ENCODE peak calls at places on chromosome 1, in seven cellular contexts. W is neural progenitor cell, A is body of pancreas, L is colonic mucosa, S is fibroblast of lung, F is K562, Y is ovary. I is an unnamed sample. For H3K4me1 and H3K27me3, the result is how much of the 10 kb centered on the place peaks cover.

GRCh38 chr1:91806777-91807700 is 78.9 kb downstream of the TGFBR3 start:
- DNase-seq in W (no peak), A (no peak), L (no peak), S (peak), F (no peak), Y (no peak), I (no peak)

GRCh38 chr1:55257958-55258357 is 42.8 kb upstream of the USP24 start:
- DNase-seq in W (no peak), A (no peak), L (no peak), S (peak), F (no peak), Y (no peak), I (no peak)

GRCh38 chr1:229341811-229342304 is 989 bp downstream of the CCSAP start:
- DNase-seq in W (no peak), A (no peak), L (no peak), S (no peak), F (no peak), Y (no peak), I (no peak)

GRCh38 chr1:83964153-83964552 is 34.8 kb downstream of the TTLL7 start:
- DNase-seq in W (no peak), A (no peak), L (no peak), S (no peak), F (no peak), Y (no peak), I (no peak)

GRCh38 chr1:98677288-98677687 is 15.8 kb downstream of the SNX7 start:
- DNase-seq in W (no peak), A (no peak), L (no peak), S (peak), F (no peak), Y (no peak), I (no peak)

GRCh38 chr1:145960468-145961108 is 2.8 kb upstream of the LIX1L start:
- DNase-seq in W (peak), A (peak), L (peak), S (peak), F (no peak), Y (peak), I (peak)

GRCh38 chr1:241612533-241613505 is 27.4 kb downstream of the CHML start:
- DNase-seq in W (no peak), A (no peak), L (no peak), S (peak), F (no peak), Y (no peak), I (no peak)

GRCh38 chr1:209657140-209657879 is 5.1 kb upstream of the LAMB3 start:
- DNase-seq in W (no peak), A (no peak), L (no peak), S (no peak), F (peak), Y (no peak), I (no peak)

GRCh38 chr1:11841245-11842153 is 6.1 kb downstream of the NPPA start:
- DNase-seq in W (no peak), A (no peak), L (no peak), S (no peak), F (no peak), Y (no peak), I (no peak)

GRCh38 chr1:198934901-198935301 is 296.1 kb downstream of the PTPRC start:
- DNase-seq in W (no peak), A (no peak), L (no peak), S (peak), F (no peak), Y (no peak), I (no peak)
- H3K4me3 ChIP-seq in W (no peak), A (peak), L (peak), S (peak), F (no peak), Y (no peak), I (peak)

GRCh38 chr1:234716907-234717375 is 107.0 kb upstream of the IRF2BP2 start:
- DNase-seq in W (no peak), A (peak), L (no peak), S (no peak), F (no peak), Y (no peak), I (no peak)

GRCh38 chr1:234721476-234722266 is 111.7 kb upstream of the IRF2BP2 start:
- DNase-seq in W (no peak), A (peak), L (peak), S (peak), F (no peak), Y (peak), I (no peak)

GRCh38 chr1:234720709-234721436 is 110.9 kb upstream of the IRF2BP2 start:
- DNase-seq in W (no peak), A (no peak), L (no peak), S (no peak), F (no peak), Y (no peak), I (no peak)

GRCh38 chr1:234719454-234720258 is 109.7 kb upstream of the IRF2BP2 start:
- DNase-seq in W (no peak), A (peak), L (no peak), S (no peak), F (no peak), Y (no peak), I (no peak)

GRCh38 chr1:234718509-234719453 is 108.8 kb upstream of the IRF2BP2 start:
- DNase-seq in W (no peak), A (no peak), L (no peak), S (peak), F (no peak), Y (no peak), I (no peak)
- H3K4me1 ChIP-seq in W (under half), A (half or more), L (under half), S (under half), F (under half), Y (under half), I (under half)

GRCh38 chr1:10832703-10833102 is 36.3 kb upstream of the CASZ1 start:
- DNase-seq in W (no peak), A (no peak), L (no peak), S (no peak), F (no peak), Y (no peak), I (no peak)
- H3K27me3 ChIP-seq in W (under half), A (under half), L (under half), S (under half), F (under half), Y (under half), I (under half)

DNA sequence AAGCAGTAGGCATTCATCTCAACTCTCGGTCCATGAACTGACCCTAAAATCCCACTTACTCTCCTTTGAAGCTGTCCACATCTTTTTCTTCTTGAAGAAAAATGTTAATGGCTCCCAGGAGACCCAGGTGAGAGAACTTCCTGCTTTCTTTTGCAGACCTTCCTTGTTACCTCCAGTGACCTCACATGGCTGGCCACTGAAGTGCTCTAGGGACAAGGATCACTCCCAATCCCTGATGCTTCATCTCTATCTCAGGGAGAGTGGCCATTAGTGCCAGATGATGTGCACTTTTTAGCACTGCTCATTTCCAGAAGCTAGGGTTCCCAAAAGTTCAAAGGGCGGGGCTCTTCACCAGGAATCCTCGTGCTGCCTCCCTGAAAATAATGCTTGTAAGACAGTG is 16.2 kb downstream of the PLXNA2 start:
- DNase-seq in W (no peak), A (no peak), L (no peak), S (no peak), F (no peak), Y (no peak), I (no peak)
- H3K4me3 ChIP-seq in W (no peak), A (no peak), L (no peak), S (no peak), F (no peak), Y (no peak), I (no peak)

DNA sequence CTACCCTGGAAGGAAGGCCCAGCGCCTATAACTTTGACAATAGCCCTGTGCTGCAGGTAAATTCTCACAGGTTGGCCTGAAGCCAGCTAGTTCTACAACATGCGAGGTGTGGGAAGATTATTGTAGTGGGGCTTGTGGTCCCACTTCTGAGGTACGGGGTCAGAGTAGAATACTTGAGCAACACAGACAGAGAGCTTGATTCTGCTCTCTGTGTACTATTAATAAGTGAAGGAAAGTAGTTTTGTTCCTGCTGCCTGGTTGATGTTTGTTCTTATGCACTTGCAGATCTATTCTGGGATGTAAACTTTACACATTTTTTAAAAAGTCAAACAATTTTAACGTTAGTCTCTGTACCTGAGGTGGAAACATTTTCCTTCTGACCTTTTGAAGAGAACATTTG is 80.4 kb downstream of the LAMC1 start:
- DNase-seq in W (no peak), A (peak), L (no peak), S (no peak), F (no peak), Y (no peak), I (no peak)
- H3K4me1 ChIP-seq in W (under half), A (under half), L (under half), S (under half), F (under half), Y (under half), I (under half)

DNA sequence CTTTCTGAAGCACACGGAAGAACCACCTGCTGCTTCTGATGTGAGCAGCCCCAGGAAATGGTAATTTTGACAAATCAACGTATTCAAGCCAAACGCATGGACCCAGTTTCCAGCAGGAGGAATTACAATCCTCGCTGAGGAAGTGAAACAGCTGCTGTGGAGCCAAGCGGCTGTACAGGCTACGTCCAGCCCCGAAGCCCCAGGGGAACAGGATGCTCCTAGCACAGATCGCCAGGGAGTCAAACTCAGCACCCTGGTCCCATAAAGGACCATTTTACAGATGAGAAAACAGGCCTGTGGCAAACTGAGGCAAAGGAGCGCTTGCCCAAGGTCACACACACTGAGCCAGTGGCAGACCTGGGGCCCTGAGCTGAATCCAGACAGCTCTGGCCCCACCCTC is 108.0 kb downstream of the PTPRU start:
- DNase-seq in W (no peak), A (no peak), L (no peak), S (no peak), F (no peak), Y (no peak), I (no peak)
- H3K27me3 ChIP-seq in W (under half), A (under half), L (under half), S (under half), F (under half), Y (under half), I (under half)

I was measured in HAP-1.